ENCODE peak calls at places on chromosomes 16 and 17, in six cellular contexts. I is NCI-H1105 treated with DMSO at 0.1 percent for 48 hours; S is stimulated activated CD8-positive, alpha-beta memory T cell treated with anti-CD3 and anti-CD28 coated beads, Interleukin-15, amount 100 ng/mL, for 24 hours; X is naive thymus-derived CD8-positive, alpha-beta T cell; N is EL; C is stimulated activated CD4-positive, alpha-beta T cell treated with anti-CD3 and anti-CD28 coated beads, TNF-alpha, amount 100 ng/mL, for 1 hour. Q is an unnamed sample.

GRCh38 chr16:89000207-89000959 is 23.4 kb upstream of the CBFA2T3 start:
- DNase-seq in I (no peak), S (no peak), X (no peak), N (no peak), C (no peak), Q (no peak)

GRCh38 chr17:19747829-19748806 is at the start of gene ALDH3A1:
- DNase-seq in I (no peak), S (no peak), X (no peak), N (no peak), C (no peak), Q (no peak)

GRCh38 chr16:26569793-26570192 is 496.9 kb upstream of the C16orf82 start:
- DNase-seq in I (peak), S (no peak), X (no peak), N (no peak), C (no peak), Q (no peak)

GRCh38 chr16:64589836-64590235 is 532.0 kb downstream of the CDH11 start:
- DNase-seq in I (no peak), S (no peak), X (no peak), N (peak), C (no peak), Q (no peak)

GRCh38 chr16:13961099-13961811 is 41.3 kb downstream of the ERCC4 start:
- DNase-seq in I (peak), S (no peak), X (no peak), N (no peak), C (no peak), Q (no peak)

GRCh38 chr17:75517277-75517865 is 1.0 kb downstream of the TSEN54 start:
- DNase-seq in I (no peak), S (no peak), X (no peak), N (no peak), C (no peak), Q (no peak)

GRCh38 chr17:32515677-32516383 is 29.0 kb downstream of the CDK5R1 start:
- DNase-seq in I (no peak), S (no peak), X (peak), N (no peak), C (no peak), Q (no peak)

GRCh38 chr16:23757116-23757515 is 2.3 kb downstream of the CHP2 start:
- DNase-seq in I (no peak), S (no peak), X (no peak), N (no peak), C (no peak), Q (no peak)

GRCh38 chr17:35082073-35082657 is 18.7 kb upstream of the RFFL start:
- DNase-seq in I (peak), S (no peak), X (no peak), N (peak), C (no peak), Q (no peak)

GRCh38 chr17:2755941-2756724 is 6.7 kb upstream of the CCDC92B start:
- DNase-seq in I (peak), S (no peak), X (no peak), N (no peak), C (no peak), Q (no peak)

GRCh38 chr17:47604268-47604927 is 45.3 kb upstream of the KPNB1 start:
- DNase-seq in I (peak), S (no peak), X (no peak), N (no peak), C (no peak), Q (no peak)

GRCh38 chr16:31700200-31700529 is 172.5 kb downstream of the AHSP start:
- DNase-seq in I (peak), S (no peak), X (no peak), N (no peak), C (no peak), Q (no peak)

GRCh38 chr17:79331492-79331891 is 256.9 kb downstream of the ENGASE start:
- DNase-seq in I (peak), S (no peak), X (no peak), N (no peak), C (no peak), Q (no peak)

GRCh38 chr16:84983308-84983707 is 28.0 kb downstream of the ZDHHC7 start:
- DNase-seq in I (no peak), S (no peak), X (no peak), N (no peak), C (no peak), Q (no peak)

GRCh38 chr16:30024451-30024850 is 1.5 kb downstream of the C16orf92 start:
- DNase-seq in I (no peak), S (no peak), X (no peak), N (no peak), C (no peak), Q (no peak)

GRCh38 chr17:59431606-59432005 is 100.2 kb downstream of the YPEL2 start:
- DNase-seq in I (no peak), S (no peak), X (no peak), N (no peak), C (no peak), Q (no peak)

GRCh38 chr17:41009301-41009760 is 403 bp upstream of the KRTAP3-1 start:
- DNase-seq in I (peak), S (no peak), X (no peak), N (no peak), C (no peak), Q (no peak)

GRCh38 chr17:80894726-80895125 is 96.9 kb upstream of the CHMP6 start:
- DNase-seq in I (no peak), S (no peak), X (no peak), N (no peak), C (no peak), Q (no peak)

GRCh38 chr16:11977206-11978041 is 890 bp downstream of the SNX29 start:
- DNase-seq in I (no peak), S (no peak), X (no peak), N (peak), C (no peak), Q (no peak)

GRCh38 chr17:1967092-1967662 is 58.0 kb downstream of the RTN4RL1 start:
- DNase-seq in I (peak), S (no peak), X (no peak), N (no peak), C (no peak), Q (no peak)

GRCh38 chr17:13786000-13786598 is 184.4 kb upstream of the HS3ST3A1 start:
- DNase-seq in I (no peak), S (no peak), X (no peak), N (peak), C (no peak), Q (no peak)

GRCh38 chr17:34420254-34420766 is 57.3 kb upstream of the CCL1 start:
- DNase-seq in I (peak), S (peak), X (peak), N (peak), C (peak), Q (peak)

GRCh38 chr17:81453712-81454111 is 58.5 kb downstream of the BAHCC1 start:
- DNase-seq in I (no peak), S (no peak), X (no peak), N (no peak), C (no peak), Q (no peak)

GRCh38 chr16:89697161-89697615 is 4.3 kb downstream of the SPATA2L start:
- DNase-seq in I (peak), S (no peak), X (no peak), N (no peak), C (no peak), Q (no peak)

GRCh38 chr16:86029131-86029741 is 130.3 kb downstream of the IRF8 start:
- DNase-seq in I (no peak), S (no peak), X (no peak), N (peak), C (no peak), Q (no peak)

GRCh38 chr17:8707232-8707590 is 37.4 kb downstream of the CCDC42 start:
- DNase-seq in I (no peak), S (no peak), X (no peak), N (no peak), C (no peak), Q (no peak)

GRCh38 chr16:10120953-10121352 is 61.3 kb downstream of the GRIN2A start:
- DNase-seq in I (no peak), S (no peak), X (no peak), N (peak), C (no peak), Q (no peak)

GRCh38 chr16:78748471-78748929 is 649.0 kb downstream of the WWOX start:
- DNase-seq in I (peak), S (no peak), X (no peak), N (no peak), C (no peak), Q (no peak)

GRCh38 chr17:30524847-30525246 is 47.6 kb downstream of the GOSR1 start:
- DNase-seq in I (no peak), S (no peak), X (no peak), N (peak), C (no peak), Q (no peak)

GRCh38 chr16:19284207-19284606 is 1.3 kb upstream of the CLEC19A start:
- DNase-seq in I (peak), S (no peak), X (no peak), N (peak), C (no peak), Q (no peak)

GRCh38 chr17:48505788-48506187 is 25.0 kb downstream of the HOXB1 start:
- DNase-seq in I (peak), S (no peak), X (no peak), N (peak), C (peak), Q (no peak)

GRCh38 chr16:86508947-86509758 is 1.2 kb upstream of the FOXF1 start:
- DNase-seq in I (no peak), S (no peak), X (no peak), N (peak), C (no peak), Q (no peak)

GRCh38 chr17:29078183-29079045 is 35.5 kb downstream of the PIPOX start:
- DNase-seq in I (no peak), S (no peak), X (no peak), N (peak), C (no peak), Q (no peak)

GRCh38 chr17:32445976-32446375 is 1.7 kb downstream of the PSMD11 start:
- DNase-seq in I (no peak), S (no peak), X (no peak), N (no peak), C (no peak), Q (no peak)

GRCh38 chr17:76517638-76518038 is 16.4 kb upstream of the RHBDF2 start:
- DNase-seq in I (no peak), S (no peak), X (no peak), N (no peak), C (no peak), Q (no peak)

Q was measured in naive thymus-derived CD4-positive, alpha-beta T cell.